ENCODE peak calls at places on chromosomes 2 and 18, in ten cellular contexts. One of them, this sample, is unnamed.

GRCh38 chr18:36889316-36889715 is 60.4 kb downstream of the KIAA1328 start:
- DNase-seq in OCI-LY7: no peak
- DNase-seq in mammary epithelial cell: no peak
- DNase-seq in heart right ventricle: no peak
- DNase-seq in HCT116: no peak
- DNase-seq in transverse colon: no peak
- DNase-seq in tibial artery: no peak
- DNase-seq in H9: no peak
- DNase-seq in pancreas: no peak
- DNase-seq in fibroblast of lung: no peak
- DNase-seq in this sample: no peak

GRCh38 chr2:240401781-240402551 is 33.5 kb upstream of the GPC1 start:
- DNase-seq in OCI-LY7: no peak
- DNase-seq in mammary epithelial cell: no peak
- DNase-seq in heart right ventricle: no peak
- DNase-seq in HCT116: no peak
- DNase-seq in transverse colon: no peak
- DNase-seq in tibial artery: peak
- DNase-seq in H9: peak
- DNase-seq in pancreas: peak
- DNase-seq in fibroblast of lung: no peak
- DNase-seq in this sample: no peak

GRCh38 chr2:54570925-54571694 is 115.0 kb downstream of the SPTBN1 start:
- DNase-seq in OCI-LY7: peak
- DNase-seq in mammary epithelial cell: peak
- DNase-seq in heart right ventricle: peak
- DNase-seq in HCT116: no peak
- DNase-seq in transverse colon: peak
- DNase-seq in tibial artery: no peak
- DNase-seq in H9: no peak
- DNase-seq in pancreas: no peak
- DNase-seq in fibroblast of lung: peak
- DNase-seq in this sample: no peak

GRCh38 chr2:157732596-157732995 is 103.9 kb upstream of the ACVR1C start:
- DNase-seq in OCI-LY7: no peak
- DNase-seq in mammary epithelial cell: no peak
- DNase-seq in heart right ventricle: no peak
- DNase-seq in HCT116: no peak
- DNase-seq in transverse colon: no peak
- DNase-seq in tibial artery: no peak
- DNase-seq in H9: no peak
- DNase-seq in pancreas: no peak
- DNase-seq in fibroblast of lung: peak
- DNase-seq in this sample: no peak

GRCh38 chr2:222677981-222678380 is 6.5 kb downstream of the MOGAT1 start:
- DNase-seq in OCI-LY7: no peak
- DNase-seq in mammary epithelial cell: no peak
- DNase-seq in heart right ventricle: no peak
- DNase-seq in HCT116: no peak
- DNase-seq in transverse colon: no peak
- DNase-seq in tibial artery: no peak
- DNase-seq in H9: no peak
- DNase-seq in pancreas: no peak
- DNase-seq in fibroblast of lung: no peak
- DNase-seq in this sample: no peak

GRCh38 chr2:232761301-232761907 is 15.0 kb downstream of the KCNJ13 start:
- DNase-seq in OCI-LY7: peak
- DNase-seq in mammary epithelial cell: peak
- DNase-seq in heart right ventricle: no peak
- DNase-seq in HCT116: peak
- DNase-seq in transverse colon: peak
- DNase-seq in tibial artery: no peak
- DNase-seq in H9: no peak
- DNase-seq in pancreas: no peak
- DNase-seq in fibroblast of lung: peak
- DNase-seq in this sample: no peak

GRCh38 chr2:37571571-37572136 is 99.8 kb downstream of the CDC42EP3 start:
- DNase-seq in OCI-LY7: no peak
- DNase-seq in mammary epithelial cell: no peak
- DNase-seq in heart right ventricle: no peak
- DNase-seq in HCT116: no peak
- DNase-seq in transverse colon: no peak
- DNase-seq in tibial artery: no peak
- DNase-seq in H9: no peak
- DNase-seq in pancreas: no peak
- DNase-seq in fibroblast of lung: no peak
- DNase-seq in this sample: no peak

GRCh38 chr2:149860276-149860921 is 272.8 kb upstream of the MMADHC start:
- DNase-seq in OCI-LY7: no peak
- DNase-seq in mammary epithelial cell: no peak
- DNase-seq in heart right ventricle: peak
- DNase-seq in HCT116: no peak
- DNase-seq in transverse colon: no peak
- DNase-seq in tibial artery: no peak
- DNase-seq in H9: no peak
- DNase-seq in pancreas: no peak
- DNase-seq in fibroblast of lung: peak
- DNase-seq in this sample: no peak

GRCh38 chr2:74041182-74041581 is 56.5 kb downstream of the TET3 start:
- DNase-seq in OCI-LY7: no peak
- DNase-seq in mammary epithelial cell: no peak
- DNase-seq in heart right ventricle: no peak
- DNase-seq in HCT116: no peak
- DNase-seq in transverse colon: no peak
- DNase-seq in tibial artery: no peak
- DNase-seq in H9: no peak
- DNase-seq in pancreas: no peak
- DNase-seq in fibroblast of lung: no peak
- DNase-seq in this sample: no peak

GRCh38 chr2:26011990-26012856 is 21.7 kb upstream of the RAB10 start:
- DNase-seq in OCI-LY7: no peak
- DNase-seq in mammary epithelial cell: peak
- DNase-seq in heart right ventricle: peak
- DNase-seq in HCT116: peak
- DNase-seq in transverse colon: peak
- DNase-seq in tibial artery: no peak
- DNase-seq in H9: peak
- DNase-seq in pancreas: no peak
- DNase-seq in fibroblast of lung: peak
- DNase-seq in this sample: no peak

GRCh38 chr2:45404807-45405297 is 206.2 kb downstream of the SRBD1 start:
- DNase-seq in OCI-LY7: no peak
- DNase-seq in mammary epithelial cell: no peak
- DNase-seq in heart right ventricle: peak
- DNase-seq in HCT116: no peak
- DNase-seq in transverse colon: no peak
- DNase-seq in tibial artery: no peak
- DNase-seq in H9: no peak
- DNase-seq in pancreas: no peak
- DNase-seq in fibroblast of lung: peak
- DNase-seq in this sample: no peak

GRCh38 chr2:21392660-21393059 is 268.9 kb downstream of the TDRD15 start:
- DNase-seq in OCI-LY7: no peak
- DNase-seq in mammary epithelial cell: no peak
- DNase-seq in heart right ventricle: no peak
- DNase-seq in HCT116: no peak
- DNase-seq in transverse colon: no peak
- DNase-seq in tibial artery: no peak
- DNase-seq in H9: no peak
- DNase-seq in pancreas: no peak
- DNase-seq in fibroblast of lung: no peak
- DNase-seq in this sample: no peak

GRCh38 chr2:19989681-19990415 is at the start of gene WDR35:
- DNase-seq in OCI-LY7: no peak
- DNase-seq in mammary epithelial cell: peak
- DNase-seq in heart right ventricle: peak
- DNase-seq in HCT116: peak
- DNase-seq in transverse colon: peak
- DNase-seq in tibial artery: peak
- DNase-seq in H9: peak
- DNase-seq in pancreas: peak
- DNase-seq in fibroblast of lung: peak
- DNase-seq in this sample: peak

GRCh38 chr2:219501849-219502248 is 3.2 kb downstream of the GMPPA start:
- DNase-seq in OCI-LY7: no peak
- DNase-seq in mammary epithelial cell: no peak
- DNase-seq in heart right ventricle: no peak
- DNase-seq in HCT116: no peak
- DNase-seq in transverse colon: no peak
- DNase-seq in tibial artery: no peak
- DNase-seq in H9: no peak
- DNase-seq in pancreas: peak
- DNase-seq in fibroblast of lung: no peak
- DNase-seq in this sample: no peak
- H3K27ac ChIP-seq in OCI-LY7: no peak
- H3K27ac ChIP-seq in mammary epithelial cell: no peak
- H3K27ac ChIP-seq in heart right ventricle: no peak
- H3K27ac ChIP-seq in HCT116: no peak
- H3K27ac ChIP-seq in transverse colon: no peak
- H3K27ac ChIP-seq in tibial artery: no peak
- H3K27ac ChIP-seq in H9: no peak
- H3K27ac ChIP-seq in pancreas: no peak
- H3K27ac ChIP-seq in fibroblast of lung: no peak
- H3K27ac ChIP-seq in this sample: no peak

GRCh38 chr2:170986566-170987258 is 57.7 kb downstream of the GORASP2 start:
- DNase-seq in OCI-LY7: no peak
- DNase-seq in mammary epithelial cell: no peak
- DNase-seq in heart right ventricle: no peak
- DNase-seq in HCT116: no peak
- DNase-seq in transverse colon: no peak
- DNase-seq in tibial artery: no peak
- DNase-seq in H9: no peak
- DNase-seq in pancreas: no peak
- DNase-seq in fibroblast of lung: no peak
- DNase-seq in this sample: no peak

GRCh38 chr2:170984079-170984478 is 55.0 kb downstream of the GORASP2 start:
- DNase-seq in OCI-LY7: no peak
- DNase-seq in mammary epithelial cell: no peak
- DNase-seq in heart right ventricle: no peak
- DNase-seq in HCT116: no peak
- DNase-seq in transverse colon: no peak
- DNase-seq in tibial artery: no peak
- DNase-seq in H9: no peak
- DNase-seq in pancreas: no peak
- DNase-seq in fibroblast of lung: no peak
- DNase-seq in this sample: no peak

DNA sequence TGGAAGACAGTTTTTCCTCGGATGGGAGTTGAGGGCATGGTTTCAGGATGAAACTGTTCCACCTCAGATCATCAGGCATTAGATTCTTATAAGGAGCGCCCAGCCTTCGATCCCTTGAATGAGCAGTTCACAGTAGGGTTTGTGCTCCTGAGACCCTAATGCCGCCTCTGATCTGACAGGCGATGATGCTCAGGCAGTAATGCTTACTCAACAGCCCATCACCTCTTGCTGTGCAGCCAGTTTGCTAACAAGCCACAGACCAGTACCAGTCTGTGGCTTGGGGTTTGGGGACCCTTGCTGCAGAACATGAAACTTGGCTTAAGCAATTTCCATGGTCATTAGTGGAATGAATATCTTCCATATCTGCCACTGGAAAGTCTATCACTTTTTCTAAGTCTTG is 56.4 kb downstream of the GORASP2 start:
- DNase-seq in OCI-LY7: no peak
- DNase-seq in mammary epithelial cell: no peak
- DNase-seq in heart right ventricle: no peak
- DNase-seq in HCT116: no peak
- DNase-seq in transverse colon: no peak
- DNase-seq in tibial artery: no peak
- DNase-seq in H9: no peak
- DNase-seq in pancreas: no peak
- DNase-seq in fibroblast of lung: no peak
- DNase-seq in this sample: no peak
- H3K27ac ChIP-seq in OCI-LY7: no peak
- H3K27ac ChIP-seq in mammary epithelial cell: no peak
- H3K27ac ChIP-seq in heart right ventricle: no peak
- H3K27ac ChIP-seq in HCT116: no peak
- H3K27ac ChIP-seq in transverse colon: no peak
- H3K27ac ChIP-seq in tibial artery: no peak
- H3K27ac ChIP-seq in H9: no peak
- H3K27ac ChIP-seq in pancreas: no peak
- H3K27ac ChIP-seq in fibroblast of lung: no peak
- H3K27ac ChIP-seq in this sample: no peak

GRCh38 chr2:229780856-229781773 is 66.8 kb upstream of the DNER start:
- DNase-seq in OCI-LY7: peak
- DNase-seq in mammary epithelial cell: peak
- DNase-seq in heart right ventricle: no peak
- DNase-seq in HCT116: peak
- DNase-seq in transverse colon: no peak
- DNase-seq in tibial artery: no peak
- DNase-seq in H9: no peak
- DNase-seq in pancreas: no peak
- DNase-seq in fibroblast of lung: peak
- DNase-seq in this sample: no peak
- H3K27ac ChIP-seq in OCI-LY7: no peak
- H3K27ac ChIP-seq in mammary epithelial cell: no peak
- H3K27ac ChIP-seq in heart right ventricle: peak
- H3K27ac ChIP-seq in HCT116: no peak
- H3K27ac ChIP-seq in transverse colon: no peak
- H3K27ac ChIP-seq in tibial artery: no peak
- H3K27ac ChIP-seq in H9: no peak
- H3K27ac ChIP-seq in pancreas: no peak
- H3K27ac ChIP-seq in fibroblast of lung: no peak
- H3K27ac ChIP-seq in this sample: no peak

GRCh38 chr2:189854152-189854551 is 69.9 kb downstream of the PMS1 start:
- DNase-seq in OCI-LY7: no peak
- DNase-seq in mammary epithelial cell: no peak
- DNase-seq in heart right ventricle: no peak
- DNase-seq in HCT116: no peak
- DNase-seq in transverse colon: no peak
- DNase-seq in tibial artery: no peak
- DNase-seq in H9: no peak
- DNase-seq in pancreas: no peak
- DNase-seq in fibroblast of lung: peak
- DNase-seq in this sample: no peak

GRCh38 chr2:189849550-189849949 is 65.3 kb downstream of the PMS1 start:
- DNase-seq in OCI-LY7: no peak
- DNase-seq in mammary epithelial cell: peak
- DNase-seq in heart right ventricle: no peak
- DNase-seq in HCT116: no peak
- DNase-seq in transverse colon: no peak
- DNase-seq in tibial artery: no peak
- DNase-seq in H9: no peak
- DNase-seq in pancreas: no peak
- DNase-seq in fibroblast of lung: no peak
- DNase-seq in this sample: no peak

GRCh38 chr2:189854956-189855355 is 70.7 kb downstream of the PMS1 start:
- DNase-seq in OCI-LY7: no peak
- DNase-seq in mammary epithelial cell: no peak
- DNase-seq in heart right ventricle: no peak
- DNase-seq in HCT116: no peak
- DNase-seq in transverse colon: no peak
- DNase-seq in tibial artery: no peak
- DNase-seq in H9: no peak
- DNase-seq in pancreas: no peak
- DNase-seq in fibroblast of lung: peak
- DNase-seq in this sample: no peak

GRCh38 chr2:189848276-189848675 is 64.0 kb downstream of the PMS1 start:
- DNase-seq in OCI-LY7: no peak
- DNase-seq in mammary epithelial cell: no peak
- DNase-seq in heart right ventricle: no peak
- DNase-seq in HCT116: no peak
- DNase-seq in transverse colon: no peak
- DNase-seq in tibial artery: no peak
- DNase-seq in H9: no peak
- DNase-seq in pancreas: no peak
- DNase-seq in fibroblast of lung: peak
- DNase-seq in this sample: no peak

GRCh38 chr2:189851174-189851826 is 67.0 kb downstream of the PMS1 start:
- DNase-seq in OCI-LY7: no peak
- DNase-seq in mammary epithelial cell: no peak
- DNase-seq in heart right ventricle: no peak
- DNase-seq in HCT116: no peak
- DNase-seq in transverse colon: no peak
- DNase-seq in tibial artery: no peak
- DNase-seq in H9: no peak
- DNase-seq in pancreas: no peak
- DNase-seq in fibroblast of lung: no peak
- DNase-seq in this sample: no peak
- H3K27ac ChIP-seq in OCI-LY7: no peak
- H3K27ac ChIP-seq in mammary epithelial cell: no peak
- H3K27ac ChIP-seq in heart right ventricle: no peak
- H3K27ac ChIP-seq in HCT116: no peak
- H3K27ac ChIP-seq in transverse colon: no peak
- H3K27ac ChIP-seq in tibial artery: no peak
- H3K27ac ChIP-seq in H9: no peak
- H3K27ac ChIP-seq in pancreas: no peak
- H3K27ac ChIP-seq in fibroblast of lung: no peak
- H3K27ac ChIP-seq in this sample: no peak